ENCODE peak calls at places on chromosomes 3 and 15, in seven cellular contexts. Y is T47D, I is HCT116, V is HepG2, N is H1, J is SK-N-SH, U is GM12878. F is an unnamed sample.
A peak's percentile ranks its signal among the peaks of the same experiment; 100 is the strongest.

GRCh38 chr3:157129782-157130137 is 30.2 kb downstream of the CCNL1 start:
- DNase-seq in Y (no peak), I (peak; percentile 74), V (no peak), N (no peak), J (no peak), U (no peak), F (no peak)

GRCh38 chr15:29887719-29888118 is 65.5 kb upstream of the TJP1 start:
- DNase-seq in Y (no peak), I (no peak), V (no peak), N (no peak), J (no peak), U (no peak), F (no peak)

GRCh38 chr15:42203891-42204290 is 4.2 kb downstream of the VPS39 start:
- DNase-seq in Y (no peak), I (no peak), V (no peak), N (no peak), J (no peak), U (no peak), F (no peak)

GRCh38 chr3:194588236-194588635 is 45.0 kb downstream of the TMEM44 start:
- DNase-seq in Y (no peak), I (no peak), V (no peak), N (no peak), J (no peak), U (no peak), F (no peak)

GRCh38 chr3:133506215-133506901 is 67.1 kb upstream of the CDV3 start:
- DNase-seq in Y (no peak), I (no peak), V (no peak), N (no peak), J (no peak), U (peak; percentile 93), F (no peak)

GRCh38 chr3:156509209-156510174 is 45.4 kb downstream of the SSR3 start:
- DNase-seq in Y (peak; percentile 73), I (peak; percentile 37), V (peak; percentile 18), N (no peak), J (peak; percentile 63), U (no peak), F (peak; percentile 58)

GRCh38 chr3:31981206-31982181 is at the start of the genes OSBPL10 and ZNF860:
- DNase-seq in Y (peak; percentile 94), I (peak; percentile 57), V (peak; percentile 73), N (no peak), J (peak; percentile 74), U (no peak), F (peak; percentile 28)

GRCh38 chr15:40322531-40323238 is 807 bp upstream of the INAFM2 start:
- DNase-seq in Y (no peak), I (no peak), V (peak; percentile 53), N (no peak), J (no peak), U (no peak), F (no peak)

GRCh38 chr3:89266074-89266473 is 158.7 kb downstream of the EPHA3 start:
- DNase-seq in Y (peak; percentile 0), I (no peak), V (no peak), N (no peak), J (no peak), U (no peak), F (no peak)

DNA sequence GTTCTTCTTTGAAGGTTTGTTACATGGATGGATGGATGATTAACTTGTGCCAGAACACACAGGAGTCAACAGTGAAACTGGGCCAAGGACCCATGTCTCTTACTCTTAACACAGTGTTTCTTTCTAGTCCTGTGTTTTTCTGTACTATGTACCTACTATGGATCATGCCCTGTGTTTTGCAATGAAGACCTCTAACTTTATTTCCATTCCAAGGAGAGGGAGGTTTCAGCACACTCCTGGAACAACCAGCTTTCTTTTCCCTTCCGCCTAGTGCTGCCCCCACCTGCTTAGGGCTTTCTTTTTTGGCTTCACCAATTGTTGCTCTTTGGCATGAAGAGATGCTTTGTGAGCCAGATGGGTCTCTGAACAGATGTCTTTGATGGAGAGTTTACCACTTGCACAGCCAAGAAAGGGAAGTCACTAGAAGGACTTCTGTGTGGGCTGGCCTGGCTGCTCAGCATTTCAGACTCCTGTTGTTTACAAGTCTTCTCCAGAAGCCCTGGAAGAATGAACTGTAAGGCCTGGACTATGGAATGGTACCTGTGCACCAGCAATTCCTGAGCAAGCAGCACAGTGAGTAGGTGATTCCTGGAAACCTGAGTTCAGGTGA is 44.5 kb downstream of the SNAPC5 start:
- DNase-seq in Y (no peak), I (no peak), V (peak; percentile 72), N (no peak), J (no peak), U (no peak), F (no peak)
- TF ChIP-seq JUND in Y (no peak), I (no peak), V (no peak), N (no peak), J (no peak), U (no peak), F (no peak)

GRCh38 chr3:28891485-28891884 is 389.4 kb upstream of the RBMS3 start:
- DNase-seq in Y (no peak), I (no peak), V (no peak), N (no peak), J (no peak), U (no peak), F (no peak)

DNA sequence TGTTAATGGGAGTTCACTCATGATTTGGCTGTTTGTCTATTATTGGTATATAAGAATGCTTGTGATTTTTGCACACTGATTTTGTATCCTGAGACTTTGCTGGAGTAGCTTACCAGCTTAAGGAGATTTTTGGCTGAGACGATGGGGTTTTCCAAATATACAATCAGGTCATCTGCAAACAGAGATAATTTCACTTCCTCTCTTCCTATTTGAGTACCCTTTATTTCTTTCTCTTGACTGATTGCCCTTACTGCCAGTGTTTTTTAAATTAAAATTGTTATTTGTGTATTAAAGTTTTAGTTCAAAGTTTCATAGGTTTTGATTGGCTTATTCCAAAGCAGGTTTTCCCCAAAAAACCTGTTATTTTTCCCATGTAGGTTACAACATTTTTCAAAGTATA is 390.5 kb upstream of the RBMS3 start:
- DNase-seq in Y (no peak), I (no peak), V (no peak), N (no peak), J (no peak), U (no peak), F (no peak)
- TF ChIP-seq JUND in Y (no peak), I (no peak), V (no peak), N (no peak), J (no peak), U (no peak), F (no peak)

DNA sequence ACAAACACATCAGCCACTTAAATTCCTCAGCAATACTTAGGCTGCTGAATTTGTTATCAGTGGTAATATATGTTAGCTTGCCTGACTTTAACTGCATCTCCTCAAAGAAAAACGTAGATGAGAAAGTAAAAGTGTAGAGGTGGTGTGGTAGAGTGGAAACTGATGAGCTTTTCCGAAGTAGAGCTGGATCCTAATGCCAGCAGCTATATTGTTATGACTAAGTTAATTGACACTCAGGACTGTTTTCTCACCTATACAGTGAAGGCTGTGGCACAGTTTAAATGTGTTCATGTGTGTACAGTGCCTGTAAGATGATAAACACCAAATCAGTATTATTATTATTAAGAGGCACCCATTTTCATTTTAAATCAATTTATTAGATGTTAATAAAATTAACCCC is 174.9 kb downstream of the TNIK start:
- DNase-seq in Y (no peak), I (no peak), V (no peak), N (no peak), J (no peak), U (peak; percentile 66), F (no peak)
- TF ChIP-seq JUND in Y (no peak), I (no peak), V (no peak), N (no peak), J (no peak), U (no peak), F (no peak)

GRCh38 chr15:73265536-73266153 is 103.1 kb downstream of the HCN4 start:
- DNase-seq in Y (peak; percentile 67), I (peak; percentile 42), V (peak; percentile 52), N (no peak), J (peak; percentile 53), U (no peak), F (peak; percentile 45)
- TF ChIP-seq JUND in Y (no peak), I (no peak), V (no peak), N (no peak), J (no peak), U (no peak), F (no peak)

GRCh38 chr3:155241559-155241958 is 51.9 kb downstream of the STRIT1 start:
- DNase-seq in Y (no peak), I (no peak), V (no peak), N (no peak), J (peak; percentile 3), U (no peak), F (no peak)

GRCh38 chr3:155244699-155245098 is 48.8 kb downstream of the STRIT1 start:
- DNase-seq in Y (no peak), I (no peak), V (no peak), N (no peak), J (no peak), U (no peak), F (no peak)

GRCh38 chr3:155242342-155242741 is 51.1 kb downstream of the STRIT1 start:
- DNase-seq in Y (no peak), I (no peak), V (no peak), N (no peak), J (no peak), U (no peak), F (no peak)

GRCh38 chr3:155244206-155244605 is 49.3 kb downstream of the STRIT1 start:
- DNase-seq in Y (no peak), I (no peak), V (no peak), N (no peak), J (no peak), U (no peak), F (no peak)

GRCh38 chr3:155243512-155243921 is 50.0 kb downstream of the STRIT1 start:
- DNase-seq in Y (no peak), I (no peak), V (no peak), N (no peak), J (no peak), U (no peak), F (no peak)
- TF ChIP-seq JUND in Y (no peak), I (no peak), V (no peak), N (no peak), J (no peak), U (no peak), F (no peak)

DNA sequence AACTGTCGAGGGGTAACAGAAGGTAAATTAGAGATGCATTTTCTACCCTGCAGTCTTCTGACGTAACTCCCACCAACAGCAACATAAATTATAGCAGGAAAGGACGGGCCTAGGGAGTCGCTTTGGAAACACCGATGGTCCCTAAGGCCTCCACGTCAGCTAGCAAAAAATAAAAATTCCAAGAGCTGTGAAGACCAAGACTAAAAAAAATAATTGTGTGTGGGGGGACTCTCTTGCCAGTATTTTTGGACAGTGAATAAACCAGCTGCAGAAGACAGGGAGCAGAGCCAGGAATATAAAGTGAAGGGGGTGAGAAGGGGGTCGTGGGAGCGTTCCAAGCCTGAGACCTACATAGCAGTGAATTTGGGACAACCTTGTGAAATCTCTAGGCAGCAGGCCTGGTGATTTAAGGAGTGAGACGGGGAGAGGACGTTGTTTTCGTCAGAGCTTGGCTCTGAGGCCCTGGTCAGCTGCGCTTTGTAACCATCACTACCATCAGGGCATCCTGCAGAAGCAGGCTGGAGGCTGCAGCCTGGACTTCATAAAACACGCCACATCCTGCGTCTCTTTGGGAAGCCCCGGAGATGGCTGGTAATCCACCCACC is 216.0 kb downstream of the ADAMTS17 start:
- DNase-seq in Y (no peak), I (no peak), V (no peak), N (no peak), J (no peak), U (no peak), F (no peak)
- TF ChIP-seq JUND in Y (no peak), I (no peak), V (no peak), N (no peak), J (no peak), U (no peak), F (no peak)

GRCh38 chr3:41304603-41305002 is 105.3 kb downstream of the CTNNB1 start:
- DNase-seq in Y (no peak), I (no peak), V (no peak), N (no peak), J (peak; percentile 52), U (no peak), F (no peak)
- TF ChIP-seq JUND in Y (no peak), I (no peak), V (no peak), N (no peak), J (no peak), U (no peak), F (no peak)

F was measured in K562.